ENCODE peak calls at places on chromosomes 1 and 21, in five cellular contexts. B is PC-3; F is thoracic aorta; G is OCI-LY7; N is CD8-positive, alpha-beta T cell. P is an unnamed sample.

GRCh38 chr1:20633190-20634064 is at the start of gene PINK1:
- DNase-seq in B (peak), F (peak), G (peak), N (peak), P (no peak)

GRCh38 chr21:45363921-45364463 is 41.0 kb upstream of the COL18A1 start:
- DNase-seq in B (peak), F (peak), G (no peak), N (no peak), P (peak)

GRCh38 chr1:55143686-55144085 is 71.5 kb downstream of the USP24 start:
- DNase-seq in B (peak), F (no peak), G (peak), N (no peak), P (no peak)

GRCh38 chr1:25169168-25169567 is 63.1 kb downstream of the SYF2 start:
- DNase-seq in B (no peak), F (no peak), G (no peak), N (no peak), P (no peak)

GRCh38 chr1:33670567-33670966 is 193.3 kb upstream of the HMGB4 start:
- DNase-seq in B (no peak), F (no peak), G (no peak), N (no peak), P (no peak)

GRCh38 chr1:102742426-102742825 is 365.9 kb downstream of the COL11A1 start:
- DNase-seq in B (peak), F (no peak), G (no peak), N (no peak), P (no peak)

GRCh38 chr1:903721-904270 is 19.9 kb upstream of the SAMD11 start:
- DNase-seq in B (no peak), F (no peak), G (no peak), N (peak), P (no peak)

GRCh38 chr1:42165511-42166210 is 1.1 kb upstream of the GUCA2A start:
- DNase-seq in B (peak), F (no peak), G (no peak), N (no peak), P (peak)

GRCh38 chr1:38958967-38959366 is 17.3 kb upstream of the RHBDL2 start:
- DNase-seq in B (peak), F (no peak), G (no peak), N (no peak), P (no peak)

GRCh38 chr1:17024721-17025120 is 13.0 kb upstream of the ATP13A2 start:
- DNase-seq in B (no peak), F (no peak), G (no peak), N (no peak), P (no peak)

GRCh38 chr1:62593825-62594394 is 3.4 kb upstream of the ANGPTL3 start:
- DNase-seq in B (no peak), F (no peak), G (no peak), N (no peak), P (no peak)

GRCh38 chr21:26801524-26801923 is 43.7 kb downstream of the ADAMTS1 start:
- DNase-seq in B (no peak), F (no peak), G (no peak), N (no peak), P (no peak)

GRCh38 chr1:27634166-27634981 is 611 bp downstream of the FGR start:
- DNase-seq in B (no peak), F (no peak), G (no peak), N (no peak), P (no peak)

GRCh38 chr1:246020231-246020954 is 486.7 kb downstream of the SMYD3 start:
- DNase-seq in B (no peak), F (no peak), G (no peak), N (no peak), P (no peak)

GRCh38 chr1:171883844-171884243 is 42.5 kb downstream of the DNM3 start:
- DNase-seq in B (no peak), F (no peak), G (no peak), N (no peak), P (no peak)

GRCh38 chr21:38503588-38503987 is 5.3 kb upstream of the ERG start:
- DNase-seq in B (no peak), F (no peak), G (no peak), N (no peak), P (no peak)

GRCh38 chr21:17818158-17819113 is 720 bp downstream of the C21orf91 start:
- DNase-seq in B (peak), F (no peak), G (peak), N (peak), P (no peak)

GRCh38 chr1:26288311-26288941 is 8.5 kb downstream of the SH3BGRL3 start:
- DNase-seq in B (no peak), F (no peak), G (peak), N (peak), P (no peak)

GRCh38 chr1:41648230-41648629 is 163.7 kb upstream of the EDN2 start:
- DNase-seq in B (no peak), F (no peak), G (no peak), N (no peak), P (no peak)

GRCh38 chr1:90339822-90340221 is 344.9 kb downstream of the ZNF326 start:
- DNase-seq in B (no peak), F (no peak), G (no peak), N (no peak), P (no peak)

GRCh38 chr1:174314433-174314832 is 133.3 kb upstream of the GPR52 start:
- DNase-seq in B (no peak), F (no peak), G (no peak), N (no peak), P (no peak)

GRCh38 chr1:209045326-209046057 is 538.0 kb upstream of the CAMK1G start:
- DNase-seq in B (peak), F (no peak), G (no peak), N (no peak), P (no peak)

GRCh38 chr1:221069178-221069903 is 190.1 kb downstream of the HLX start:
- DNase-seq in B (no peak), F (no peak), G (peak), N (no peak), P (no peak)

GRCh38 chr1:6860401-6860800 is 75.1 kb downstream of the CAMTA1 start:
- DNase-seq in B (no peak), F (no peak), G (no peak), N (no peak), P (no peak)

GRCh38 chr1:1361982-1362423 is 3.6 kb upstream of the MXRA8 start:
- DNase-seq in B (no peak), F (no peak), G (no peak), N (no peak), P (no peak)

GRCh38 chr1:157838966-157839365 is 2.6 kb downstream of the CD5L start:
- DNase-seq in B (no peak), F (no peak), G (peak), N (no peak), P (no peak)

GRCh38 chr1:117561071-117561470 is 44.8 kb upstream of the TENT5C start:
- DNase-seq in B (no peak), F (no peak), G (no peak), N (no peak), P (no peak)

GRCh38 chr1:116878804-116879477 is 30.8 kb upstream of the PTGFRN start:
- DNase-seq in B (peak), F (no peak), G (no peak), N (no peak), P (peak)

GRCh38 chr1:119370748-119371147 is 2.2 kb downstream of the HAO2 start:
- DNase-seq in B (no peak), F (no peak), G (no peak), N (no peak), P (no peak)

GRCh38 chr1:24905979-24906720 is 23.9 kb downstream of the RUNX3 start:
- DNase-seq in B (no peak), F (no peak), G (no peak), N (peak), P (no peak)

GRCh38 chr1:232207089-232207723 is 422.7 kb downstream of the SIPA1L2 start:
- DNase-seq in B (peak), F (no peak), G (no peak), N (no peak), P (no peak)

DNA sequence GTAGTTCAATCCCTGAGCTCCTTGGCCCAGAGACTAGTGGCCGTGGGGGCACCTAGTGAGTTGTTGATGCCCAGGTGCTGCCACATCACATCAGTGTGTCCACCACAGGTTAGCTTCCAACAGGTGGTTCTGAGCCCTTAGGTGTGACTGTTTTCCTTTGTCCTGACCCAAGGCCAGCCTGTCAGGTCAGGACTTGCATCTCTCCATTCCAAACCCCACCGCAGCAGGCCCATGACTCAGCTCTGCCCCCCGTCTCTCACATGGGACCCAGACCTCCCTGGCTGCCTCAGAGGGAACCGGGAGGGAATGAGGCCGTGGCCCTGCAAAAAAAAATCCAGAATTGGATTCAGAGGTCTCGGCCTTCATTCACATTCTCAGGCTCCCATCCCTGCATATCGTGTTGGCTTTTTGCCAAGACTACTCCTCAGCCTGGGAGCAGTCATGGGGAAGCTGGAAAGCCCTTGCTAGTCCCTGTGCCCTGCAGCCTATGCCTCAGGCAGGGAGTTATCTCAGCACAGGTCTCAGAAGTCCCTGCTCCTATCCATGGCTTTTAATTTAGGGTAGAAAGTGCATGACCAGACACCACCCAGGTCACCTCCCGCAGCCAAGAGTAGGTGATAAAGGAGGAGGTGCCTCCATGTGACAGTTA is 7.2 kb downstream of the INAVA start:
- DNase-seq in B (no peak), F (no peak), G (no peak), N (no peak), P (no peak)
- H3K27ac ChIP-seq in B (no peak), F (no peak), G (no peak), N (no peak), P (peak)

GRCh38 chr21:43355925-43356289 is 71.0 kb downstream of the SIK1 start:
- DNase-seq in B (no peak), F (no peak), G (peak), N (no peak), P (no peak)

GRCh38 chr21:43354016-43354420 is 72.9 kb downstream of the SIK1 start:
- DNase-seq in B (no peak), F (no peak), G (peak), N (no peak), P (no peak)

GRCh38 chr21:43353282-43354010 is 73.5 kb downstream of the SIK1 start:
- DNase-seq in B (no peak), F (no peak), G (no peak), N (no peak), P (no peak)

GRCh38 chr21:43354666-43355065 is 72.3 kb downstream of the SIK1 start:
- DNase-seq in B (no peak), F (no peak), G (peak), N (no peak), P (no peak)

GRCh38 chr21:43355196-43355924 is 71.6 kb downstream of the SIK1 start:
- DNase-seq in B (no peak), F (no peak), G (peak), N (no peak), P (no peak)
- H3K27ac ChIP-seq in B (no peak), F (no peak), G (peak), N (no peak), P (no peak)

GRCh38 chr21:43811262-43812105 is 22.1 kb downstream of the RRP1 start:
- DNase-seq in B (no peak), F (no peak), G (no peak), N (no peak), P (no peak)
- H3K27ac ChIP-seq in B (no peak), F (no peak), G (no peak), N (no peak), P (peak)

GRCh38 chr1:21909286-21909759 is 27.8 kb downstream of the HSPG2 start:
- DNase-seq in B (no peak), F (no peak), G (no peak), N (no peak), P (no peak)
- H3K27ac ChIP-seq in B (no peak), F (peak), G (no peak), N (no peak), P (no peak)